ENCODE peak calls at places on chromosome 4, in four cellular contexts. One of them, this sample, is unnamed.

GRCh38 chr4:156676116-156676851 is 295.3 kb downstream of the PDGFC start:
- DNase-seq in GM23338: no peak
- DNase-seq in HepG2: no peak
- DNase-seq in MM.1S: no peak
- DNase-seq in this sample: no peak

GRCh38 chr4:38173935-38174334 is 213.7 kb downstream of the PTTG2 start:
- DNase-seq in MM.1S: no peak
- DNase-seq in HepG2: no peak
- DNase-seq in GM23338: no peak
- DNase-seq in this sample: no peak

GRCh38 chr4:53321151-53321987 is 44.5 kb downstream of the SCFD2 start:
- DNase-seq in MM.1S: no peak
- DNase-seq in HepG2: no peak
- DNase-seq in GM23338: peak
- DNase-seq in this sample: no peak

GRCh38 chr4:123986268-123986798 is 589.7 kb downstream of the SPRY1 start:
- DNase-seq in MM.1S: no peak
- DNase-seq in HepG2: no peak
- DNase-seq in GM23338: no peak
- DNase-seq in this sample: no peak

GRCh38 chr4:15238720-15239119 is 189.1 kb upstream of the C1QTNF7 start:
- DNase-seq in HepG2: peak
- DNase-seq in MM.1S: peak
- DNase-seq in GM23338: peak
- DNase-seq in this sample: peak

GRCh38 chr4:35100932-35101331 is 1143.4 kb downstream of the ARAP2 start:
- DNase-seq in HepG2: no peak
- DNase-seq in GM23338: no peak
- DNase-seq in MM.1S: no peak
- DNase-seq in this sample: no peak

GRCh38 chr4:17358236-17358635 is 153.7 kb downstream of the QDPR start:
- DNase-seq in MM.1S: no peak
- DNase-seq in HepG2: no peak
- DNase-seq in GM23338: no peak
- DNase-seq in this sample: no peak

GRCh38 chr4:149347139-149347538 is 468.5 kb downstream of the IQCM start:
- DNase-seq in GM23338: no peak
- DNase-seq in HepG2: no peak
- DNase-seq in MM.1S: no peak
- DNase-seq in this sample: no peak

GRCh38 chr4:73257995-73258667 is 467 bp downstream of the ANKRD17 start:
- DNase-seq in GM23338: peak
- DNase-seq in HepG2: peak
- DNase-seq in MM.1S: peak
- DNase-seq in this sample: peak

GRCh38 chr4:167622481-167623240 is 388.4 kb upstream of the SPOCK3 start:
- DNase-seq in MM.1S: peak
- DNase-seq in GM23338: peak
- DNase-seq in HepG2: peak
- DNase-seq in this sample: peak

GRCh38 chr4:37279121-37279520 is 34.6 kb downstream of the NWD2 start:
- DNase-seq in HepG2: no peak
- DNase-seq in MM.1S: no peak
- DNase-seq in GM23338: no peak
- DNase-seq in this sample: no peak

GRCh38 chr4:185885604-185886003 is 73.6 kb upstream of the SORBS2 start:
- DNase-seq in GM23338: no peak
- DNase-seq in MM.1S: no peak
- DNase-seq in HepG2: no peak
- DNase-seq in this sample: no peak

GRCh38 chr4:3317011-3317655 is 24.3 kb downstream of the RGS12 start:
- DNase-seq in GM23338: no peak
- DNase-seq in HepG2: no peak
- DNase-seq in MM.1S: no peak
- DNase-seq in this sample: no peak

GRCh38 chr4:77817304-77818076 is 1.7 kb downstream of the CNOT6L start:
- DNase-seq in MM.1S: peak
- DNase-seq in GM23338: no peak
- DNase-seq in HepG2: peak
- DNase-seq in this sample: peak
- TF ChIP-seq CTCF in MM.1S: no peak
- TF ChIP-seq CTCF in GM23338: no peak
- TF ChIP-seq CTCF in HepG2: no peak
- TF ChIP-seq CTCF in this sample: no peak

DNA sequence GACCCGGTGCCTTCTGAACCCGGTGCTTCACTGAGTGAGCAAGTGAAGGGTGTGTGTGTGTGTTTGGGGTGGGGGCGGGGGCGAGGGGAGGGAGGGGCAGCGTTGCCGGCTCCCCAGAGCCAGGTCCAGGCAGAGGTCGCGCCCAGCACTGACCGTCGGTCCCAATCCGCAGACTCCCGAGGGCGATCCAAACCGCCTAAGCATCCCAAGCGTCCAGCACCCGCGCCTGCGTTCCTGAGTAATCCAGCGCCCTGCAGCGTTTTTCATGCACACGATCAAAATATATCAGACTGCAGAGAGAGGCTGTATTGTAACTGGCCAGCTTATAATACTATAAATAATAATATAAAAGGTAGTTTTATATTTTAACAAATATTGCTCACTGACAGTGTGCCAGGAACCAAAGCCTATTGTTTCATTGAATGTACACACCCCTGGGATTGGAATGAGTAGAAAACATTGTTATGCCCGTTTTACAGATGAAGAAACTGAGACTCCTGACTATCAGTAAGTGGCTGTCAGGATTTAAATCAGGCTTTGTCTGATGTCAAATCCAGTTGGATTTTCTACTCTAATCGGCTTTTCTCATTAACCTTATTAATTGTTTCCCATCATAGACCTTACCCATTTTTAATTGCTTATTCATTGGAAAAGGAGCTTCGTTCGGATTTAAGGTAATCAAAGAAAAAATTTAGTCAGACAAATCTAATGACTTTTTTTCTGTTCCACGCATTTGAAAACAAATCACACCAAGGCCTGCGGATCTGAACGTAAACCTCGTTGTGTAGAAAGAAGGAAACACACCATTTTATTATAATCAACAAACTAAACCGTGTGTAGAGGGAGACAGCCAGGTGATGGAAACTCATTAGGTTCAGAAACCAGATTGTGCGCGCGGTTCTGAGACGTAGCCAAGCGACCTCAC is 4.0 kb upstream of the NKX3-2 start:
- DNase-seq in HepG2: no peak
- DNase-seq in GM23338: peak
- DNase-seq in MM.1S: peak
- DNase-seq in this sample: no peak
- TF ChIP-seq EZH2 in HepG2: no peak
- TF ChIP-seq EZH2 in GM23338: peak
- TF ChIP-seq EZH2 in MM.1S: no peak
- TF ChIP-seq EZH2 in this sample: no peak

DNA sequence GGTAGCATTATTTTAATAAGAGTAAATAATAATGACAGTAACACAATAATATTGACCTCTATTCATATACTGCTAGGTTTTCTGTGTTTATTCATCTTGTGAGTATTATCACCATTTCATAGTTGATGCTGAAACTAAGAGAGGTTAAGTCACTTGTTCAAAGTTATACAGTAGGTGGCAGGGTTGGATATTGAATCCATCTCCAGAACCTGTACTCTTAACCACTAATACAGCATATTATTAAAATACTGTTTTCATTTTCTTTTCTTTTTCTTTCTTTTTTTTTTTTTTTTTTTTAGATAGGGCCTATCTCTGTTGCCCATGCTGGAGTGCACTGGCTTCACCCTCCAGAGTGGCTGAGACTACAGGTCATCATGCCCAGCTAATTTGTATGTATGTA is 7.1 kb upstream of the ELF2 start:
- DNase-seq in HepG2: no peak
- DNase-seq in MM.1S: peak
- DNase-seq in GM23338: no peak
- DNase-seq in this sample: peak
- TF ChIP-seq CTCF in HepG2: peak
- TF ChIP-seq CTCF in MM.1S: peak
- TF ChIP-seq CTCF in GM23338: peak
- TF ChIP-seq CTCF in this sample: peak

GRCh38 chr4:55633903-55634302 is 2.2 kb downstream of the NMU start:
- DNase-seq in MM.1S: no peak
- DNase-seq in GM23338: peak
- DNase-seq in HepG2: no peak
- DNase-seq in this sample: no peak

GRCh38 chr4:55634417-55635128 is 1.5 kb downstream of the NMU start:
- DNase-seq in MM.1S: no peak
- DNase-seq in HepG2: no peak
- DNase-seq in GM23338: no peak
- DNase-seq in this sample: no peak

GRCh38 chr4:55635760-55636621 is at the start of gene NMU:
- DNase-seq in HepG2: peak
- DNase-seq in MM.1S: peak
- DNase-seq in GM23338: peak
- DNase-seq in this sample: peak

GRCh38 chr4:55636622-55636999 is 513 bp upstream of the NMU start:
- DNase-seq in HepG2: no peak
- DNase-seq in MM.1S: no peak
- DNase-seq in GM23338: peak
- DNase-seq in this sample: no peak

GRCh38 chr4:55635282-55635681 is 816 bp downstream of the NMU start:
- DNase-seq in HepG2: no peak
- DNase-seq in GM23338: peak
- DNase-seq in MM.1S: no peak
- DNase-seq in this sample: no peak
- TF ChIP-seq EZH2 in HepG2: peak
- TF ChIP-seq EZH2 in GM23338: no peak
- TF ChIP-seq EZH2 in MM.1S: no peak
- TF ChIP-seq EZH2 in this sample: no peak

DNA sequence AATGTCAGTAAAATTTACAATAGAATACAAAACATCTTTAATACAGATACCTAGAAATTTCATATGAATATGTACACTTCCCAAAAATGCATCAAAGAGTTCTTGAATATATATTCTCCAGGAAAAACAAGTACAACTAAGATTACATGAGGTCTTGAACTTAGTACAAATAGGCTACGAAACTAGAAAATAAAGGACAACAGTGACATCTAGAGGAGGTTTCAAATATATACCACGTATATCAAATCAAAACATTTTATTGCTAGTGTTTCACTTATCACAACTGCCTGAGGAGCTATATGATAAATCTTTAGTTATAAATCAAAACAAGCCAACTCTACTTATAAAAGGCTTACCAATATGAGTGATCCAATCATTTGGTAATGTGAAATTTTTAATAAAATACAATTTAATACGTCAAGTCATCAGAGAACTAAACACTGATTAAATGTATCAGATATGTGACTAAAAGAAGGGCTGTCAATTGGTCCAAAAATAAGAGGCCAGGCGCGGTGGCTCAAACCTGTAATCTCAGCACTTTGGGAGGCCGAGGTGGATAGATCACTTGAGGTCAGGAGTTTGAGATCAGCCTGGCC is 36.6 kb downstream of the ANAPC10 start:
- DNase-seq in HepG2: peak
- DNase-seq in GM23338: peak
- DNase-seq in MM.1S: peak
- DNase-seq in this sample: peak
- TF ChIP-seq CTCF in HepG2: peak
- TF ChIP-seq CTCF in GM23338: no peak
- TF ChIP-seq CTCF in MM.1S: peak
- TF ChIP-seq CTCF in this sample: peak

DNA sequence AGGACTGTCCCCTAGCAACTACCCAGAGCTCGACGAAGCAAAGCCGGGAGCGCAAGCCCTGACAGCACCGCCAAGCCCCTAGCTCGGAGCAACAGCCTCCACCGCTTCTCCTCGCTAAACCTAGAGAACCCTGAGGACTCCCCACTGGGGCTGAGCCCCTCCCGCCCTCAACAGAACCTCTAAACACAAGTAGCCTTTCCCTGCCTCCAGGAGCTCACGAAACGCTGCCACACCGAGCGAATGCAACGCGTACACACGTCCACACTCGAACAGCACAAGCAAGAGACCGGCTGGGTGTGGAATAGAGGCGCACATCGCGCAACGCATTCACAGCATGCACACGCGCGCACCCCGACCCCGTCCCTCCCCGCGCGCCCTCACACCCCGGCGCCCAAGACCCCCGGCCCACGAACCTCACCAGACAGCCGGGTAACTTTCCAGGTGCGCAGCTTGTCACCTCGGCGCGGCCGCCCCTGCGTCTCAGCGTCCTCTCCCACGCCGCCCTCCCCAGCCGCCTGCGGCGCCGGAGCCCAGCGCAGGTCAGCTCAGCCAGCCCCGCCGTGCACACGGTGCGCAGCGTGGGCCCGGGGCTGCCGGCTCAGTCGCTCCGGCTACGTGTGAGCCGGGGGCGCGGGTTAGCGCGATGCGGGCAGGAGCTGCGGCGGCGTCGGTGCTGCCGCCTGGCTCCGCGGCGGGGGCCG is 354 bp downstream of the PRKG2 start:
- DNase-seq in HepG2: no peak
- DNase-seq in GM23338: peak
- DNase-seq in MM.1S: no peak
- DNase-seq in this sample: peak
- TF ChIP-seq EZH2 in HepG2: no peak
- TF ChIP-seq EZH2 in GM23338: no peak
- TF ChIP-seq EZH2 in MM.1S: no peak
- TF ChIP-seq EZH2 in this sample: peak

GRCh38 chr4:8168832-8169598 is 10.4 kb upstream of the ABLIM2 start:
- DNase-seq in MM.1S: no peak
- DNase-seq in GM23338: no peak
- DNase-seq in HepG2: no peak
- DNase-seq in this sample: no peak

GRCh38 chr4:8167291-8167690 is 8.7 kb upstream of the ABLIM2 start:
- DNase-seq in MM.1S: no peak
- DNase-seq in GM23338: no peak
- DNase-seq in HepG2: no peak
- DNase-seq in this sample: no peak

GRCh38 chr4:8167815-8168214 is 9.2 kb upstream of the ABLIM2 start:
- DNase-seq in MM.1S: no peak
- DNase-seq in HepG2: no peak
- DNase-seq in GM23338: no peak
- DNase-seq in this sample: no peak

GRCh38 chr4:8169763-8170162 is 11.2 kb upstream of the ABLIM2 start:
- DNase-seq in HepG2: no peak
- DNase-seq in GM23338: no peak
- DNase-seq in MM.1S: no peak
- DNase-seq in this sample: no peak

GRCh38 chr4:8168232-8168631 is 9.6 kb upstream of the ABLIM2 start:
- DNase-seq in HepG2: no peak
- DNase-seq in GM23338: no peak
- DNase-seq in MM.1S: no peak
- DNase-seq in this sample: no peak
- TF ChIP-seq CTCF in HepG2: no peak
- TF ChIP-seq CTCF in GM23338: peak
- TF ChIP-seq CTCF in MM.1S: peak
- TF ChIP-seq CTCF in this sample: peak

This sample was measured in hepatocyte.